ENCODE peak calls at places on chromosomes 3 and 15, in five cellular contexts. C is K562, M is HL-60, K is HepG2, A is SK-N-SH. R is an unnamed sample.
A peak's percentile ranks its signal among the peaks of the same experiment; 100 is the strongest.

GRCh38 chr15:39079296-39079834 is 501.5 kb upstream of the THBS1 start:
- DNase-seq in K (no peak), C (no peak), M (no peak), A (no peak), R (no peak)

GRCh38 chr3:167710552-167710951 is 24.1 kb downstream of the PDCD10 start:
- DNase-seq in K (no peak), M (no peak), A (no peak), C (no peak), R (no peak)

GRCh38 chr15:74184582-74185091 is 11.1 kb downstream of the ISLR start:
- DNase-seq in K (no peak), C (no peak), A (no peak), M (no peak), R (no peak)

GRCh38 chr3:66480666-66481065 is 20.2 kb downstream of the LRIG1 start:
- DNase-seq in C (no peak), M (no peak), K (peak; percentile 45), A (no peak), R (no peak)

GRCh38 chr3:181703701-181704420 is 7.9 kb upstream of the SOX2 start:
- DNase-seq in A (no peak), K (no peak), M (no peak), C (no peak), R (no peak)

GRCh38 chr3:195060217-195060481 is 210.8 kb downstream of the XXYLT1 start:
- DNase-seq in K (no peak), A (no peak), C (no peak), M (no peak), R (no peak)

GRCh38 chr15:35560895-35561294 is 14.9 kb upstream of the DPH6 start:
- DNase-seq in A (no peak), K (no peak), C (no peak), M (no peak), R (no peak)

GRCh38 chr15:95149036-95149435 is 917.7 kb downstream of the MCTP2 start:
- DNase-seq in C (no peak), K (no peak), M (no peak), A (no peak), R (no peak)

GRCh38 chr3:175304437-175304836 is 445.3 kb downstream of the NAALADL2 start:
- DNase-seq in C (no peak), M (no peak), A (peak; percentile 42), K (no peak), R (no peak)

GRCh38 chr3:100209948-100210776 is 50.6 kb upstream of the TBC1D23 start:
- DNase-seq in A (no peak), M (no peak), C (no peak), K (peak; percentile 9), R (no peak)

GRCh38 chr15:84009616-84010015 is 226.0 kb upstream of the GOLGA6L4 start:
- DNase-seq in M (no peak), C (no peak), K (no peak), A (no peak), R (no peak)

GRCh38 chr15:84001037-84001436 is 234.5 kb upstream of the GOLGA6L4 start:
- DNase-seq in A (no peak), M (no peak), C (no peak), K (no peak), R (no peak)

GRCh38 chr15:84001655-84002054 is 233.9 kb upstream of the GOLGA6L4 start:
- DNase-seq in C (no peak), K (no peak), A (no peak), M (no peak), R (no peak)

GRCh38 chr15:84006467-84006866 is 229.1 kb upstream of the GOLGA6L4 start:
- DNase-seq in K (no peak), A (no peak), M (no peak), C (no peak), R (no peak)
- TF ChIP-seq GABPA in K (no peak), A (no peak), M (no peak), C (no peak), R (no peak)

GRCh38 chr3:46615050-46615449 is 2.7 kb downstream of the FAM240A start:
- DNase-seq in K (no peak), A (no peak), M (no peak), C (no peak), R (peak; percentile 35)
- TF ChIP-seq GABPA in K (no peak), A (no peak), M (no peak), C (no peak), R (no peak)

GRCh38 chr3:29478671-29479070 is 197.8 kb downstream of the RBMS3 start:
- DNase-seq in M (no peak), A (no peak), K (no peak), C (no peak), R (no peak)

GRCh38 chr3:29481249-29481648 is 200.4 kb downstream of the RBMS3 start:
- DNase-seq in K (no peak), M (no peak), C (no peak), A (no peak), R (no peak)

GRCh38 chr3:29475305-29475825 is 194.5 kb downstream of the RBMS3 start:
- DNase-seq in C (no peak), K (no peak), A (no peak), M (no peak), R (no peak)

DNA sequence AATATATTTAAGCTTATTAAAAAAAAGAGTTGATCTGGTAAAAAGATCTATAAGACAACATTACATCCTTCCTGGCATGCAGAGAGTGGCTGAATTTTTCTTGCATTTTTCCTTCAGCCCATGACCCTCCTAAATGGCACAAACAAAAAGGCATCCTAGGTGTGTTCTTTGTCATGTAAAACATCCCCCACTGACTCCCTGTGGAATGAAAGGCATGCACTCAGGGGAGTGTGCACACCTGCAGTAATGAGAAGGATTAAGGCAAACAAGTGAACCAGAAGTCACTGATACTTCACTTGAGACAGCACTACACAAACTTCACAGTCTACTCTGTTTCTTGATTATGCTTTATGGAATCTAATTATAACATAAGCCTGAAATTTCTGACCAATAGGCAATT is 195.0 kb downstream of the RBMS3 start:
- DNase-seq in K (no peak), C (no peak), A (no peak), M (no peak), R (no peak)
- TF ChIP-seq GABPA in K (no peak), C (no peak), A (no peak), M (no peak), R (no peak)

GRCh38 chr15:93029613-93030429 is 59.2 kb downstream of the RGMA start:
- DNase-seq in C (no peak), A (no peak), M (no peak), K (no peak), R (peak; percentile 49)
- TF ChIP-seq GABPA in C (no peak), A (no peak), M (no peak), K (no peak), R (no peak)

DNA sequence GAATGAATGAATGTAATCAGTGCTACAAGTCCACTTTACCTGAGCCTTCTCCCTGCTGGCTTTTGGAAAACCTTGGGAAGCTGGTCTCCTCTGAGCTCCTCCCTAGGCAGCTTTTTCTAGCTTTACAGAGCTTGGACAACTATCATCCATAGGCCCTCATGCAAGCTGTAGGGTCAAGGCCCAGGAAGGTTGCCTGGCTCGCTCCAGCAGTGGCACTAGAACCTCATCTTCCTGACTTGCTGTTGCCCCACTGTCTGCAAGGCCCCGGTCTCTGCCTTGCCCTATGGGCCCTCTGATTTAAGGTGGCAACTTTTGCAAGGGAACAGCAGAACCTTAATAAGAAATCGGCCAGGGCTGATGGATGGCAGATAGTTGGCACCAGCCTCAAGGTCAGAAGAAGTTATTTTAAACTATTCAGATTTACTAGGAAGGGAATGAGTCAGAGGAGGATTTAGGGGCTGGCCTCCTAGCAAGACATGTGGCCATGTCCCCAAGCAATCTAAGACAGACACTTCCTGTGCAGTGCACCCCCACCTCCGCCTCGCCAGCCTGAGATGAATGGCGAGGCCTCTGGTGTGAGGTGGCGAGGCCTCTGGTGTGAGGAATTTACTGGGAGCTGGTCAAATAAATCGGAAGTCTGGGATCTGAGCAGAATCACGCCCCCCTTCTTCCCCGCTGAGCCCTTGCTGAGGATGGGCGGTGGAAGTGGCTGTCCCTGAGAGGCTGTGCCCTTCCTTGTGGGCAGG is 180.8 kb downstream of the MEGF11 start:
- DNase-seq in C (no peak), M (no peak), K (no peak), A (no peak), R (no peak)
- TF ChIP-seq GABPA in C (no peak), M (no peak), K (no peak), A (no peak), R (no peak)

GRCh38 chr3:69126999-69127398 is 4.6 kb upstream of the LMOD3 start:
- DNase-seq in A (no peak), K (no peak), M (no peak), C (no peak), R (no peak)

GRCh38 chr3:69130689-69131088 is 8.3 kb upstream of the LMOD3 start:
- DNase-seq in C (no peak), K (no peak), M (no peak), A (no peak), R (no peak)

DNA sequence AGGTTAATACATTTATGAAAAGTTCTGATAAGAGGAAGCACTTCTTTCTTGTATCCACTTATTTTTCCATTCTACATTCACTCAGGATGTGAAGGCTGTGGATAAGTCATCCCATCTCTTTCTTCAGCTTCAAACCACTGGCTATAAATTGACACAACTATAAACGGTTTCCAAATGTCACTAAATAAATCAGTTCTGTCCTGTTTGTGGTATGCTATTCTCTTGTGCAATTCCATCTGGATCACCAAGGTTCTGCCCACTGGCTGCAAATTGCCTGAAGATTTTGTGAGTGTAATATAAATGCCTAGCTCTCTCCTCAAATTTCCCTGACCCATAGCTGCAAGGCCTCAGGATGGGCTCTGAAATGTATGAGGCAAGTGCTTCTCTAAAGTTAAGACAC is 7.1 kb upstream of the LMOD3 start:
- DNase-seq in A (no peak), K (no peak), C (no peak), M (no peak), R (no peak)
- TF ChIP-seq GABPA in A (no peak), K (no peak), C (no peak), M (no peak), R (no peak)

DNA sequence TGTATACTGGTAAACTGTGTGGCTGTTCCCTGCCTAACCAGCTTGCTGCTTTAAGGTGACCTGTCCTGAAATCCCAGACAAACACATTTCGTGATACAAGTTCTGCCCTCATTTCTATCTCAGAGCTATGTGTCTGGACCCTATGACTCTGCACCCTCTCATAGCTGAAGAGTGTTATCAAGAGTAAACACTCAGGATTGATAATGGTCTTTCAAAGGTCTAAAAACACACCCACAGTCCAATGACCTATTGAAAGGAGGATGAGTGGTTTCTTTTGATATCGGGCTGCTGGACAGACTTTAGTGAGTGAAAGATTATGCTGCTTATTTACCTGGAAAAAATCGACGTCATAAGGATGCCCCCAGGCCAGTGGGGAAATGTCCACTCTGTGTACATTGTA is 276.2 kb upstream of the MCTP2 start:
- DNase-seq in C (no peak), A (no peak), K (peak; percentile 45), M (no peak), R (no peak)
- TF ChIP-seq GABPA in C (no peak), A (no peak), K (no peak), M (no peak), R (no peak)

DNA sequence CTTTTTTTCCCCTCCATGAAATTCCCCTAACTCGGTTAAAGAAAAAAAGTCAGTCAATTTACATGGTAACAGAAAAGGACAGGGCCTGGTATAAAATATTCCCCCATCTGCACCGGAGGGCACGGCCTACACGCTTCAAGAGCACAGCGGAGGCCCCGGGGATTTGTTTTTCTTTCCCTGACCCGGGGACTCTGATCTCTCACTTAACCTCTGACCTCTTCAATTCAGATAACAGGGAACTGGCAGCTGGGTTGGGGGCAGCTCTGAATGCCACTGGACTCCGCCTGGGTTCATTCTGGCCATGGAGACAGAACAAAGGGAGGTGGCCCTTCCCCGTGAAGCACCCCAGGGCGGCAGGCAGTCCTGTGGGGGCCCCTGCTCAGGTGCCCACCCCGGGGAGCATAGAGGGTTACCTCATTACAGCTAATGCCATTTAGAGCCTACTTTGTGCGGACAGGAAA is 257.5 kb downstream of the SHQ1 start:
- DNase-seq in C (no peak), K (peak; percentile 93), A (no peak), M (no peak), R (no peak)
- TF ChIP-seq GABPA in C (no peak), K (peak; percentile 51), A (no peak), M (no peak), R (no peak)

R was measured in H1.